ENCODE peak calls at places on chromosome 18, in five cellular contexts. V is T-helper 17 cell, F is esophagus squamous epithelium, D is transverse colon, R is IMR-90. E is an unnamed sample.

GRCh38 chr18:79611040-79611681 is 68.4 kb upstream of the CTDP1 start:
- DNase-seq in D (no peak), V (no peak), F (no peak), R (peak), E (no peak)

GRCh38 chr18:9437049-9437448 is 38.3 kb upstream of the RALBP1 start:
- DNase-seq in V (no peak), R (peak), D (no peak), F (no peak), E (no peak)

GRCh38 chr18:63788447-63789096 is 13.4 kb downstream of the SERPINB7 start:
- DNase-seq in R (peak), V (no peak), D (no peak), F (no peak), E (no peak)

GRCh38 chr18:22828171-22828570 is 105.0 kb upstream of the RBBP8 start:
- DNase-seq in F (no peak), R (peak), V (no peak), D (no peak), E (no peak)

GRCh38 chr18:62189208-62189607 is 2.2 kb downstream of the RELCH start:
- DNase-seq in F (no peak), V (no peak), R (no peak), D (no peak), E (no peak)

GRCh38 chr18:58216071-58216471 is 172.0 kb downstream of the NEDD4L start:
- DNase-seq in D (peak), F (no peak), R (no peak), V (no peak), E (peak)

GRCh38 chr18:80183273-80184050 is 63.9 kb downstream of the PARD6G start:
- DNase-seq in F (no peak), D (no peak), R (no peak), V (no peak), E (no peak)

GRCh38 chr18:72672364-72673151 is 128.4 kb upstream of the CBLN2 start:
- DNase-seq in V (no peak), R (peak), D (no peak), F (no peak), E (no peak)

GRCh38 chr18:32160547-32160946 is 29.3 kb upstream of the MEP1B start:
- DNase-seq in D (peak), V (no peak), F (no peak), R (no peak), E (peak)

GRCh38 chr18:50190236-50190635 is 4.7 kb downstream of the MYO5B start:
- DNase-seq in V (no peak), D (no peak), R (no peak), F (no peak), E (no peak)

GRCh38 chr18:9876867-9877654 is 8.7 kb upstream of the TXNDC2 start:
- DNase-seq in R (peak), F (no peak), V (no peak), D (no peak), E (no peak)